ENCODE peak calls at places on chromosomes 6 and 20, in ten cellular contexts. J, S, Y, Z, D, R, M, L, B and A are unnamed samples.
A peak's percentile ranks its signal among the peaks of the same experiment; 100 is the strongest.

GRCh38 chr20:17622851-17623508 is 53.1 kb downstream of the DSTN start:
- DNase-seq in J (no peak), S (peak; percentile 45), Y (no peak), Z (peak; percentile 10), D (peak; percentile 38), R (no peak), M (no peak), L (peak; percentile 10), B (no peak), A (no peak)

GRCh38 chr6:129671442-129672344 is 38.3 kb downstream of the ARHGAP18 start:
- DNase-seq in J (no peak), S (no peak), Y (no peak), Z (no peak), D (no peak), R (peak; percentile 49), M (peak; percentile 91), L (no peak), B (no peak), A (peak; percentile 74)

GRCh38 chr20:24718696-24719095 is 230.4 kb upstream of the CST7 start:
- DNase-seq in J (peak; percentile 14), S (no peak), Y (no peak), Z (no peak), D (no peak), R (no peak), M (no peak), L (no peak), B (no peak), A (no peak)

GRCh38 chr6:137698636-137699035 is 168.4 kb upstream of the TNFAIP3 start:
- DNase-seq in J (peak; percentile 25), S (no peak), Y (no peak), Z (no peak), D (no peak), R (peak; percentile 15), M (no peak), L (no peak), B (no peak), A (no peak)

GRCh38 chr20:23399568-23400241 is 21.6 kb downstream of the NAPB start:
- DNase-seq in J (peak; percentile 21), S (no peak), Y (no peak), Z (no peak), D (no peak), R (no peak), M (peak; percentile 54), L (no peak), B (no peak), A (no peak)

GRCh38 chr6:92688328-92688727 is 731.0 kb downstream of the EPHA7 start:
- DNase-seq in J (no peak), S (no peak), Y (no peak), Z (no peak), D (no peak), R (no peak), M (no peak), L (no peak), B (no peak), A (no peak)

GRCh38 chr6:6610031-6610591 is 21.6 kb downstream of the LY86 start:
- DNase-seq in J (no peak), S (no peak), Y (no peak), Z (no peak), D (no peak), R (peak; percentile 11), M (peak; percentile 69), L (no peak), B (no peak), A (peak; percentile 64)

GRCh38 chr6:45965007-45965406 is 50.7 kb downstream of the CLIC5 start:
- DNase-seq in J (peak; percentile 42), S (no peak), Y (no peak), Z (no peak), D (no peak), R (no peak), M (no peak), L (no peak), B (no peak), A (no peak)

GRCh38 chr6:157990321-157991066 is 8.8 kb downstream of the SYNJ2 start:
- DNase-seq in J (no peak), S (no peak), Y (no peak), Z (no peak), D (no peak), R (no peak), M (peak; percentile 67), L (no peak), B (no peak), A (peak; percentile 53)

GRCh38 chr6:111758608-111759293 is 114.5 kb downstream of the FYN start:
- DNase-seq in J (no peak), S (no peak), Y (no peak), Z (no peak), D (no peak), R (no peak), M (peak; percentile 47), L (no peak), B (no peak), A (no peak)

GRCh38 chr6:91864911-91865310 is 1278.0 kb upstream of the MAP3K7 start:
- DNase-seq in J (peak; percentile 75), S (no peak), Y (no peak), Z (no peak), D (no peak), R (no peak), M (no peak), L (no peak), B (no peak), A (no peak)

DNA sequence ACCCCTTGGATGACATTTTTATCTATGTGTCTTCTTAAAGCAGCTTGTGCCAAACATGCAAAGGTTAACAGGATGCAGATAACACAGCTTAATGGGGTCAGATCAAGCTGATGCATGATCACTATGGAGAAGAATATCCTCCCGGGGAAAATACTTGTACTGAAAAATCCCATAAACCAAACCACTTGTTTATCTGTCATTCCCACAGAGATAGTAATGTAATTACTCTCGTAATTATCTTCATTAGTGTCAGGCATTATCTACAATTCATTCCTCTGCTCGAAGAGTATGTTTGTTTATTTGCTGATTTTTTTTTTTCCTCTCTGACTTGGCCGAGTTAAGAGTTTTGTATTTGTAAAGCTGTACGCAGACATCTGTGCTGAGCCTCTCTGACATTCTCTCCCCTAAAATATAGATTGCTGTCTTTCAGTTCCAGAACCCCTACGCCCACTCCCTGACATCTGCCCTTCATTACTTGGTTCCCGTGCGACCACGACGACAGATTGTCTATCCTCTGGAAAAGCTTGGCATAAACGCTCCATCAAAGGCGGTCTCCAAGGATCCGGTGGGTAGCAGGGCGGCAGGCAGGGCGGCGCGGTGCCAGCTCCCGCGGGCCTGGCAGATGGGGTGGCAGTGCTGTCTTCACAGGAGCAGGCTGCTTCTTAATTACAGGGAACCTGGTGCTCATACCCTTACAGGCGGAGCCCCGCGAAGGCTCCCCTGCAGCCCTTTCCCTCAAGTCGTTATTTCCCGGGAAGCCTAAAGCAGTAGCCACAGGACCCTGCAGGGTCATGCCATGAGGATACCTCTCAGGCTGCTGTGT is 147.2 kb downstream of the CFAP61 start:
- DNase-seq in J (no peak), S (no peak), Y (no peak), Z (no peak), D (no peak), R (no peak), M (no peak), L (peak; percentile 76), B (no peak), A (no peak)
- TF ChIP-seq CTCF in J (no peak), S (no peak), Y (no peak), Z (no peak), D (no peak), R (no peak), M (no peak), L (no peak), B (no peak), A (no peak)

DNA sequence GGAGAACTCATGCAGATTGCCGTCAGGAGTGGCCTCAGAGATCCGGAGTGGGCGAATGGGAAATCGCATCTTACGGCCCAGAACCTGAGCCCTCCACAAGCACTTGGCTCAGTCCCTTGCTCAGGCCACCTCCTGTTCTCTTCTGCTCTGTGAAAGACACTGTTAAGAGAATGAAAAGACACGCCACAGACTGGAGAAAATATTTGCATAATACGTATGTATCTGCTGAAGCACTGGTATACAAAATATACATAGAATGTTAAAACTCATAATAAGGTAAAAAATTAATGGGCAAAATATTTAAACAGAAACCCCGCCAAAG is 838 bp upstream of the POM121L2 start:
- DNase-seq in J (no peak), S (no peak), Y (no peak), Z (no peak), D (no peak), R (no peak), M (no peak), L (no peak), B (no peak), A (no peak)
- TF ChIP-seq CTCF in J (no peak), S (no peak), Y (peak; percentile 20), Z (no peak), D (no peak), R (no peak), M (peak; percentile 8), L (no peak), B (no peak), A (no peak)

GRCh38 chr20:46327557-46327956 is 19.3 kb upstream of the CDH22 start:
- DNase-seq in J (no peak), S (no peak), Y (no peak), Z (no peak), D (no peak), R (no peak), M (no peak), L (no peak), B (no peak), A (no peak)

GRCh38 chr20:46324379-46324778 is 16.1 kb upstream of the CDH22 start:
- DNase-seq in J (peak; percentile 73), S (no peak), Y (no peak), Z (no peak), D (no peak), R (no peak), M (no peak), L (no peak), B (no peak), A (no peak)

GRCh38 chr20:46325788-46326472 is 17.6 kb upstream of the CDH22 start:
- DNase-seq in J (no peak), S (no peak), Y (no peak), Z (no peak), D (no peak), R (no peak), M (no peak), L (no peak), B (no peak), A (no peak)

GRCh38 chr20:46323557-46323956 is 15.3 kb upstream of the CDH22 start:
- DNase-seq in J (peak; percentile 42), S (no peak), Y (no peak), Z (no peak), D (no peak), R (no peak), M (no peak), L (no peak), B (no peak), A (no peak)

GRCh38 chr20:46324960-46325703 is 16.8 kb upstream of the CDH22 start:
- DNase-seq in J (peak; percentile 40), S (no peak), Y (peak; percentile 65), Z (peak; percentile 31), D (no peak), R (no peak), M (peak; percentile 30), L (peak; percentile 71), B (no peak), A (no peak)
- TF ChIP-seq CTCF in J (peak; percentile 32), S (no peak), Y (no peak), Z (peak; percentile 33), D (peak; percentile 71), R (no peak), M (no peak), L (peak; percentile 52), B (no peak), A (no peak)

DNA sequence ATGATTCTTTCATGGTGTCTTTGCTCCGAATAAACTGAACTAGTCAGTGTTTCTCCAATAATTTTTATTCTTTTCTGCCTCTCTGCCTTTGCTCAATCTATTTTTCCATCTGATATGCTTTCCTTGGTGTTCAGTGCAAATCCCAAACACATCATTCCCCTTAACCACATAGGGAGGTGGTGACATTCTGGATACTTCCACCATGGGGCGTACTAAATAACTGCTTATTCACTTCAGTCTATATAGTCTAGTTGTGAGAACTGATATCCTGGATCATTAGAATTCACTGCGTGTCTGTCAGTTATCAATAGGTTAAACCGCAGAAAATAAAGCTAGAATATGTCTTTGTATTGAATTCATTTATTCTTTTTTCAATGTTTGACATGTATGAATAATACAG is 83.1 kb downstream of the KCNQ5 start:
- DNase-seq in J (peak; percentile 27), S (no peak), Y (no peak), Z (no peak), D (no peak), R (no peak), M (no peak), L (peak; percentile 1), B (no peak), A (no peak)
- TF ChIP-seq CTCF in J (peak; percentile 35), S (no peak), Y (no peak), Z (no peak), D (peak; percentile 35), R (no peak), M (no peak), L (no peak), B (no peak), A (no peak)